ENCODE peak calls at places on chromosomes 3 and 15, in six cellular contexts. H, L, R, A, O and Z are unnamed samples.

GRCh38 chr3:21390136-21390535 is 360.9 kb downstream of the ZNF385D start:
- DNase-seq in H (no peak), L (no peak), R (no peak), A (no peak), O (no peak), Z (no peak)

GRCh38 chr15:77837649-77838025 is 204.9 kb upstream of the LINGO1 start:
- DNase-seq in H (no peak), L (no peak), R (no peak), A (no peak), O (no peak), Z (no peak)

GRCh38 chr3:133570937-133571320 is 2.6 kb upstream of the CDV3 start:
- DNase-seq in H (no peak), L (no peak), R (no peak), A (no peak), O (no peak), Z (no peak)

GRCh38 chr3:43748179-43748578 is 57.4 kb downstream of the ABHD5 start:
- DNase-seq in H (no peak), L (peak), R (no peak), A (no peak), O (peak), Z (peak)

GRCh38 chr15:89662893-89663673 is 7.8 kb upstream of the KIF7 start:
- DNase-seq in H (peak), L (peak), R (no peak), A (peak), O (peak), Z (no peak)

GRCh38 chr15:25743160-25743908 is 119.8 kb downstream of the ATP10A start:
- DNase-seq in H (no peak), L (no peak), R (no peak), A (no peak), O (no peak), Z (no peak)

GRCh38 chr3:137304313-137305056 is 346.7 kb downstream of the IL20RB start:
- DNase-seq in H (no peak), L (no peak), R (no peak), A (no peak), O (no peak), Z (no peak)

GRCh38 chr3:173911446-173911845 is 513.9 kb downstream of the NLGN1 start:
- DNase-seq in H (no peak), L (peak), R (no peak), A (no peak), O (no peak), Z (no peak)

GRCh38 chr15:100690032-100690785 is 87.8 kb downstream of the ASB7 start:
- DNase-seq in H (no peak), L (peak), R (no peak), A (no peak), O (no peak), Z (no peak)

GRCh38 chr3:54783611-54784010 is 144.2 kb downstream of the LRTM1 start:
- DNase-seq in H (no peak), L (no peak), R (no peak), A (peak), O (peak), Z (peak)

GRCh38 chr3:101243285-101244211 is 76.8 kb downstream of the IMPG2 start:
- DNase-seq in H (no peak), L (no peak), R (no peak), A (no peak), O (no peak), Z (no peak)

GRCh38 chr3:44000586-44000985 is 241.1 kb upstream of the TOPAZ1 start:
- DNase-seq in H (no peak), L (no peak), R (no peak), A (peak), O (no peak), Z (peak)

GRCh38 chr15:36936652-36937051 is 163.7 kb downstream of the MEIS2 start:
- DNase-seq in H (no peak), L (no peak), R (no peak), A (no peak), O (no peak), Z (no peak)